ENCODE peak calls at places on chromosomes 5 and 9, in six cellular contexts. One of them, this sample, is unnamed.
A peak's percentile ranks its signal among the peaks of the same experiment; 100 is the strongest.

GRCh38 chr9:35700031-35700430 is 10.3 kb upstream of the TPM2 start:
- DNase-seq in ovary: no peak
- DNase-seq in A549: no peak
- DNase-seq in AG04450: no peak
- DNase-seq in body of pancreas: peak; percentile 65
- DNase-seq in naive thymus-derived CD4-positive, alpha-beta T cell: no peak
- DNase-seq in this sample: no peak

GRCh38 chr5:61000887-61001286 is 55.9 kb downstream of the NDUFAF2 start:
- DNase-seq in AG04450: no peak
- DNase-seq in naive thymus-derived CD4-positive, alpha-beta T cell: no peak
- DNase-seq in ovary: no peak
- DNase-seq in A549: no peak
- DNase-seq in body of pancreas: no peak
- DNase-seq in this sample: no peak

GRCh38 chr5:135153661-135154060 is 119.6 kb upstream of the PITX1 start:
- DNase-seq in ovary: no peak
- DNase-seq in naive thymus-derived CD4-positive, alpha-beta T cell: no peak
- DNase-seq in AG04450: no peak
- DNase-seq in body of pancreas: no peak
- DNase-seq in A549: no peak
- DNase-seq in this sample: peak; percentile 29

GRCh38 chr5:139605887-139606286 is 42.3 kb upstream of the CXXC5 start:
- DNase-seq in naive thymus-derived CD4-positive, alpha-beta T cell: no peak
- DNase-seq in AG04450: no peak
- DNase-seq in ovary: no peak
- DNase-seq in body of pancreas: no peak
- DNase-seq in A549: no peak
- DNase-seq in this sample: no peak

GRCh38 chr9:81499021-81499454 is 190.3 kb downstream of the TLE1 start:
- DNase-seq in A549: no peak
- DNase-seq in naive thymus-derived CD4-positive, alpha-beta T cell: no peak
- DNase-seq in ovary: no peak
- DNase-seq in body of pancreas: peak; percentile 48
- DNase-seq in AG04450: peak; percentile 54
- DNase-seq in this sample: peak; percentile 29

GRCh38 chr5:95784514-95785302 is 37.8 kb downstream of the GLRX start:
- DNase-seq in A549: no peak
- DNase-seq in naive thymus-derived CD4-positive, alpha-beta T cell: no peak
- DNase-seq in body of pancreas: no peak
- DNase-seq in ovary: no peak
- DNase-seq in AG04450: no peak
- DNase-seq in this sample: no peak

GRCh38 chr9:98602839-98603238 is 105.9 kb downstream of the GABBR2 start:
- DNase-seq in naive thymus-derived CD4-positive, alpha-beta T cell: no peak
- DNase-seq in AG04450: no peak
- DNase-seq in body of pancreas: no peak
- DNase-seq in A549: no peak
- DNase-seq in ovary: no peak
- DNase-seq in this sample: no peak

GRCh38 chr9:116383956-116384355 is 230.4 kb downstream of the PAPPA start:
- DNase-seq in naive thymus-derived CD4-positive, alpha-beta T cell: no peak
- DNase-seq in body of pancreas: no peak
- DNase-seq in ovary: no peak
- DNase-seq in A549: no peak
- DNase-seq in AG04450: peak; percentile 27
- DNase-seq in this sample: peak; percentile 54

GRCh38 chr5:139648205-139649081 is at the start of gene CXXC5:
- DNase-seq in ovary: peak; percentile 75
- DNase-seq in AG04450: peak; percentile 68
- DNase-seq in body of pancreas: peak; percentile 91
- DNase-seq in naive thymus-derived CD4-positive, alpha-beta T cell: peak; percentile 67
- DNase-seq in A549: peak; percentile 71
- DNase-seq in this sample: peak; percentile 94

GRCh38 chr9:7970666-7971335 is 171.2 kb upstream of the DMAC1 start:
- DNase-seq in body of pancreas: no peak
- DNase-seq in naive thymus-derived CD4-positive, alpha-beta T cell: no peak
- DNase-seq in ovary: no peak
- DNase-seq in AG04450: no peak
- DNase-seq in A549: no peak
- DNase-seq in this sample: no peak

GRCh38 chr9:7149258-7149657 is 391.5 kb downstream of the KDM4C start:
- DNase-seq in AG04450: no peak
- DNase-seq in A549: no peak
- DNase-seq in body of pancreas: no peak
- DNase-seq in naive thymus-derived CD4-positive, alpha-beta T cell: no peak
- DNase-seq in ovary: no peak
- DNase-seq in this sample: no peak

GRCh38 chr5:63963080-63963735 is 963 bp upstream of the HTR1A start:
- DNase-seq in ovary: peak; percentile 41
- DNase-seq in A549: peak; percentile 28
- DNase-seq in naive thymus-derived CD4-positive, alpha-beta T cell: peak; percentile 23
- DNase-seq in body of pancreas: peak; percentile 50
- DNase-seq in AG04450: peak; percentile 18
- DNase-seq in this sample: peak; percentile 20

GRCh38 chr5:44835693-44836092 is 26.9 kb downstream of the MRPS30 start:
- DNase-seq in ovary: no peak
- DNase-seq in naive thymus-derived CD4-positive, alpha-beta T cell: no peak
- DNase-seq in A549: no peak
- DNase-seq in AG04450: no peak
- DNase-seq in body of pancreas: no peak
- DNase-seq in this sample: no peak

GRCh38 chr5:56337715-56338319 is 104.7 kb upstream of the ANKRD55 start:
- DNase-seq in AG04450: no peak
- DNase-seq in A549: no peak
- DNase-seq in ovary: no peak
- DNase-seq in body of pancreas: no peak
- DNase-seq in naive thymus-derived CD4-positive, alpha-beta T cell: no peak
- DNase-seq in this sample: no peak

GRCh38 chr5:40911278-40911677 is 2.0 kb downstream of the C7 start:
- DNase-seq in naive thymus-derived CD4-positive, alpha-beta T cell: no peak
- DNase-seq in A549: no peak
- DNase-seq in AG04450: no peak
- DNase-seq in ovary: no peak
- DNase-seq in body of pancreas: no peak
- DNase-seq in this sample: no peak

GRCh38 chr5:156774273-156774672 is 75.8 kb upstream of the PPP1R2B start:
- DNase-seq in body of pancreas: no peak
- DNase-seq in ovary: no peak
- DNase-seq in A549: no peak
- DNase-seq in naive thymus-derived CD4-positive, alpha-beta T cell: no peak
- DNase-seq in AG04450: no peak
- DNase-seq in this sample: no peak

GRCh38 chr9:113352411-113352810 is 3.1 kb downstream of the BSPRY start:
- DNase-seq in A549: no peak
- DNase-seq in body of pancreas: no peak
- DNase-seq in AG04450: no peak
- DNase-seq in naive thymus-derived CD4-positive, alpha-beta T cell: no peak
- DNase-seq in ovary: no peak
- DNase-seq in this sample: no peak

GRCh38 chr9:133425049-133425632 is 3.0 kb downstream of the ADAMTS13 start:
- DNase-seq in naive thymus-derived CD4-positive, alpha-beta T cell: no peak
- DNase-seq in ovary: no peak
- DNase-seq in AG04450: no peak
- DNase-seq in A549: no peak
- DNase-seq in body of pancreas: no peak
- DNase-seq in this sample: no peak

DNA sequence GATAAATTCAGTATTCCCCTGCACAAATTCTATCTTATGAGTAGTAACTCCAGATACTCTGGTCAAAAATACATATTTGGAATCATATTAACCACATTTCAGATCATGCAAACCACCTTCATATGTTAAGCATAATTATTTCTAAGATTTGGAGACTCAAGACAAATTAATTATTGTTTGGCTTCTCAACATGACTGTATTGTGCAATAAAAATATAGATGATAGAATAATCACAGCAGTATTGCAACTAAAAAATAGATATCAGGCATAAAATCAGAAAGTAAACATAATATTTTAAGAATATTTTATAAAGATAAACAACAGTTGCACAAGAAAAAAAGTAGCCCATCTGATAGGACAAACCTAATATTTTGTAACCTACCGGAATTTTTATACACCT is 1767.6 kb upstream of the NUDT12 start:
- DNase-seq in A549: no peak
- DNase-seq in body of pancreas: no peak
- DNase-seq in AG04450: no peak
- DNase-seq in naive thymus-derived CD4-positive, alpha-beta T cell: no peak
- DNase-seq in ovary: no peak
- DNase-seq in this sample: no peak
- H3K9me3 ChIP-seq in A549: no peaks in the 10 kb centered on the region
- H3K9me3 ChIP-seq in body of pancreas: no peaks in the 10 kb centered on the region
- H3K9me3 ChIP-seq in AG04450: no peaks in the 10 kb centered on the region
- H3K9me3 ChIP-seq in naive thymus-derived CD4-positive, alpha-beta T cell: no peaks in the 10 kb centered on the region
- H3K9me3 ChIP-seq in ovary: no peaks in the 10 kb centered on the region
- H3K9me3 ChIP-seq in this sample: peaks cover 5% of the 10 kb centered on the region

DNA sequence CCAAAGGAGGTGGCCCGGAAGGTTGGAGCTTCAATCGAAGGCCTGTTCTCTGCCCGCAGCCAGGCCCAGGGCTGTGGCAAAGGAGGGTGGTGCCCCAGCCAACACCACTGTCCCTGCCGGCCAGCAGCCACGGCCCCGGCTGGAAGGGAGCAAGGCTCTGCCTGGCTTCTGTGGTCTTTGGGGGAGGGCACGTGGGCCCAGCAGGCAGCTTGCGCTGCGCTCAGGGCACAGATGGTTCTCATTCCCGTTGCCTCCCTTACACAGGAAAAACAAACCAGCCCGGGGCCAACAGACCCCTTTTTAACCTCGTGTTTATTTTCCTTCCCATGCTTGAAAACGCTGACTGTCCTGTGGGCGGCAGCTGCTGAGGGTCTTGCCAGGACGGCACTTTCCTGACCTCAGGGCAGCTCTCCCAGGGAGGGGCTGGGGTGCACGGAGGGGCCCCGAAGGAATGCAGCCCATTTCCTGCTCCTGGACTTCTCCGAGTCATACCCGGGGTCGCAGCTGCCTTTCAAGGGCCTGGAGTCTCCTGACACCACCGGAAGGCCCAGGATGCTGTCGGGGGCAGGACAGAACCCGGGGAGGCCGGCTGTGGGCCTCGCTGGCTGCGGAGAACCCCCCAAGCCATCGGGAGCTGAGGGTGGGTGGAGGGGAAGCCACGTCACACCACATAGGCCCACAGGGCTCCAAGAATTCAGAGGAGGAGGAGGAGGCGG is 1.1 kb upstream of the GPSM1 start:
- DNase-seq in ovary: peak; percentile 75
- DNase-seq in AG04450: peak; percentile 90
- DNase-seq in naive thymus-derived CD4-positive, alpha-beta T cell: no peak
- DNase-seq in A549: no peak
- DNase-seq in body of pancreas: no peak
- DNase-seq in this sample: peak; percentile 97
- H3K27ac ChIP-seq in ovary: peak overlapping the region; percentile 85
- H3K27ac ChIP-seq in AG04450: peak overlapping the region; percentile 100
- H3K27ac ChIP-seq in naive thymus-derived CD4-positive, alpha-beta T cell: no peak overlapping the region
- H3K27ac ChIP-seq in A549: no peak overlapping the region
- H3K27ac ChIP-seq in body of pancreas: no peak overlapping the region
- H3K27ac ChIP-seq in this sample: peak overlapping the region; percentile 89

GRCh38 chr5:104702212-104702611 is 1139.6 kb upstream of the NUDT12 start:
- DNase-seq in AG04450: no peak
- DNase-seq in ovary: no peak
- DNase-seq in A549: no peak
- DNase-seq in naive thymus-derived CD4-positive, alpha-beta T cell: no peak
- DNase-seq in body of pancreas: no peak
- DNase-seq in this sample: no peak
- H3K9me3 ChIP-seq in AG04450: peaks cover 15% of the 10 kb centered on the region
- H3K9me3 ChIP-seq in ovary: no peaks in the 10 kb centered on the region
- H3K9me3 ChIP-seq in A549: peaks cover 15% of the 10 kb centered on the region
- H3K9me3 ChIP-seq in naive thymus-derived CD4-positive, alpha-beta T cell: no peaks in the 10 kb centered on the region
- H3K9me3 ChIP-seq in body of pancreas: peaks cover 17% of the 10 kb centered on the region
- H3K9me3 ChIP-seq in this sample: peaks cover 13% of the 10 kb centered on the region

DNA sequence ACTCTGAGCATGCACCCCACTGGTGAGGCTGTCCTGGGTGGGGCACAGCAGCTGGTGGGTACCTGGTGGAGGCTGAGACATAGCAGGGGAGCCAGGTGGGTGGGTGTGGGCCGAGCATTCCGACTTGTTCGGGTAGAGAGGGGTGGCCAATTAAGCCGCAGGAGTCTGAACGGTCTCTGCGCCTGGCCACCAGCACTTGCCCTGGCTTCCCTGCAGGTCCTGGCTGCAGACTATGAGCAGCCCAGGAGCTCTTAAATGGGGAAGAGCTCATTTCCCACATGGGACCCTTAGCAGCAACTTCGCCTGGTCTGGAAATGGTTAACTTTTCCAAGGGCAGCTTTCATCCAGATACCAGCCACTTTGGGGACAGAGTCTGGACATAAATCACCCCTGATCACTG is 37.7 kb downstream of the PRRX2 start:
- DNase-seq in A549: no peak
- DNase-seq in naive thymus-derived CD4-positive, alpha-beta T cell: no peak
- DNase-seq in ovary: no peak
- DNase-seq in AG04450: no peak
- DNase-seq in body of pancreas: no peak
- DNase-seq in this sample: no peak
- H3K27ac ChIP-seq in A549: no peak overlapping the region
- H3K27ac ChIP-seq in naive thymus-derived CD4-positive, alpha-beta T cell: no peak overlapping the region
- H3K27ac ChIP-seq in ovary: no peak overlapping the region
- H3K27ac ChIP-seq in AG04450: peak overlapping the region; percentile 70
- H3K27ac ChIP-seq in body of pancreas: no peak overlapping the region
- H3K27ac ChIP-seq in this sample: peak overlapping the region; percentile 69

GRCh38 chr5:141402553-141403328 is at the start of gene PCDHGA9:
- DNase-seq in ovary: no peak
- DNase-seq in body of pancreas: no peak
- DNase-seq in naive thymus-derived CD4-positive, alpha-beta T cell: no peak
- DNase-seq in A549: no peak
- DNase-seq in AG04450: no peak
- DNase-seq in this sample: no peak
- H3K9me3 ChIP-seq in ovary: peaks cover 44% of the 10 kb centered on the region
- H3K9me3 ChIP-seq in body of pancreas: peaks cover 66% of the 10 kb centered on the region
- H3K9me3 ChIP-seq in naive thymus-derived CD4-positive, alpha-beta T cell: no peaks in the 10 kb centered on the region
- H3K9me3 ChIP-seq in A549: peaks cover 76% of the 10 kb centered on the region
- H3K9me3 ChIP-seq in AG04450: peaks cover 64% of the 10 kb centered on the region
- H3K9me3 ChIP-seq in this sample: peaks cover 20% of the 10 kb centered on the region

DNA sequence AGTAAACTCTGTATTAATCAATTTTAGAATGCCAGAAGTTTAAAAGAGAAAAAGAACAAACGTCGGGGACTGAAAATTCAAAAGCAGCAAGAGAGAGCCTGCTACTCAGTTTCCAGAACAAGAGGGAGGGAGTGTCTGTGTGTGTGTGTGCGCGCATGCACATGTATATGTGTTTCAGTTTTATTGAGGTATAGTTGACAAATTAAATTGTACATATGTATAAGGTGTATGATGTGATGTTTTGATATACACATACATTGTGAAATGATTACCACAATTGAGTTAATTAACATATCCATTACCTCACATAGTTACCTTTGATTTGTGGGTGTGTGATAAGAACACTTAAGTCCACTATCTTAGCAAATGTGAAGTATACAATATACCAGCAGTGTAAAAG is 27.6 kb upstream of the GRAMD2B start:
- DNase-seq in body of pancreas: no peak
- DNase-seq in AG04450: no peak
- DNase-seq in ovary: no peak
- DNase-seq in naive thymus-derived CD4-positive, alpha-beta T cell: no peak
- DNase-seq in A549: no peak
- DNase-seq in this sample: no peak
- H3K27ac ChIP-seq in body of pancreas: no peak overlapping the region
- H3K27ac ChIP-seq in AG04450: no peak overlapping the region
- H3K27ac ChIP-seq in ovary: no peak overlapping the region
- H3K27ac ChIP-seq in naive thymus-derived CD4-positive, alpha-beta T cell: no peak overlapping the region
- H3K27ac ChIP-seq in A549: no peak overlapping the region
- H3K27ac ChIP-seq in this sample: peak overlapping the region; percentile 3

This sample was measured in SJSA1.